ENCODE peak calls at places on chromosomes 12 and 14, in five cellular contexts. One of them, this sample, is unnamed. For H3K9me3 and H3K4me1, the result is how much of the 10 kb centered on the place peaks cover.

GRCh38 chr14:83632375-83632774 is 1897.6 kb upstream of the FLRT2 start:
- DNase-seq in Panc1: no peak
- DNase-seq in A549: no peak
- DNase-seq in MM.1S: no peak
- DNase-seq in astrocyte: no peak
- DNase-seq in this sample: no peak

GRCh38 chr14:49768301-49769121 is 558 bp downstream of the KLHDC2 start:
- DNase-seq in Panc1: no peak
- DNase-seq in A549: peak
- DNase-seq in MM.1S: peak
- DNase-seq in astrocyte: peak
- DNase-seq in this sample: peak

GRCh38 chr14:22671622-22672021 is 27.5 kb upstream of the OR6J1 start:
- DNase-seq in Panc1: no peak
- DNase-seq in A549: no peak
- DNase-seq in MM.1S: no peak
- DNase-seq in astrocyte: no peak
- DNase-seq in this sample: no peak

GRCh38 chr12:3315201-3315661 is 175.8 kb upstream of the PRMT8 start:
- DNase-seq in Panc1: no peak
- DNase-seq in A549: no peak
- DNase-seq in MM.1S: no peak
- DNase-seq in astrocyte: peak
- DNase-seq in this sample: peak

GRCh38 chr12:113161415-113162016 is 12.0 kb downstream of the CFAP73 start:
- DNase-seq in Panc1: no peak
- DNase-seq in A549: peak
- DNase-seq in MM.1S: no peak
- DNase-seq in astrocyte: peak
- DNase-seq in this sample: no peak

GRCh38 chr12:62308201-62308600 is 48.0 kb downstream of the USP15 start:
- DNase-seq in Panc1: no peak
- DNase-seq in A549: no peak
- DNase-seq in MM.1S: no peak
- DNase-seq in astrocyte: no peak
- DNase-seq in this sample: no peak

GRCh38 chr12:88752183-88752582 is 171.9 kb upstream of the KITLG start:
- DNase-seq in Panc1: no peak
- DNase-seq in A549: no peak
- DNase-seq in MM.1S: no peak
- DNase-seq in astrocyte: no peak
- DNase-seq in this sample: no peak

GRCh38 chr12:6807170-6807569 is 14.5 kb upstream of the GPR162 start:
- DNase-seq in Panc1: no peak
- DNase-seq in A549: no peak
- DNase-seq in MM.1S: no peak
- DNase-seq in astrocyte: no peak
- DNase-seq in this sample: no peak

GRCh38 chr12:86712425-86712843 is 456.2 kb upstream of the MGAT4C start:
- DNase-seq in Panc1: peak
- DNase-seq in A549: peak
- DNase-seq in MM.1S: no peak
- DNase-seq in astrocyte: peak
- DNase-seq in this sample: peak

GRCh38 chr12:63045020-63045860 is 105.8 kb downstream of the AVPR1A start:
- DNase-seq in Panc1: no peak
- DNase-seq in A549: no peak
- DNase-seq in MM.1S: no peak
- DNase-seq in astrocyte: peak
- DNase-seq in this sample: no peak

GRCh38 chr14:65432361-65432948 is 19.9 kb downstream of the FUT8 start:
- DNase-seq in Panc1: no peak
- DNase-seq in A549: no peak
- DNase-seq in MM.1S: no peak
- DNase-seq in astrocyte: peak
- DNase-seq in this sample: no peak

GRCh38 chr12:58443981-58444371 is 476.3 kb downstream of the LRIG3 start:
- DNase-seq in Panc1: no peak
- DNase-seq in A549: no peak
- DNase-seq in MM.1S: no peak
- DNase-seq in astrocyte: peak
- DNase-seq in this sample: no peak

GRCh38 chr14:58749066-58749669 is 111.4 kb downstream of the DACT1 start:
- DNase-seq in Panc1: no peak
- DNase-seq in A549: peak
- DNase-seq in MM.1S: peak
- DNase-seq in astrocyte: peak
- DNase-seq in this sample: peak

GRCh38 chr12:11798856-11799530 is 149.5 kb downstream of the ETV6 start:
- DNase-seq in Panc1: no peak
- DNase-seq in A549: no peak
- DNase-seq in MM.1S: no peak
- DNase-seq in astrocyte: peak
- DNase-seq in this sample: no peak

GRCh38 chr12:104788848-104789271 is 169.2 kb downstream of the SLC41A2 start:
- DNase-seq in Panc1: no peak
- DNase-seq in A549: no peak
- DNase-seq in MM.1S: no peak
- DNase-seq in astrocyte: no peak
- DNase-seq in this sample: no peak

GRCh38 chr12:27429606-27430005 is 16.9 kb upstream of the SMCO2 start:
- DNase-seq in Panc1: no peak
- DNase-seq in A549: no peak
- DNase-seq in MM.1S: no peak
- DNase-seq in astrocyte: no peak
- DNase-seq in this sample: peak

GRCh38 chr12:100128509-100128908 is 14.2 kb downstream of the BLTP3B start:
- DNase-seq in Panc1: no peak
- DNase-seq in A549: peak
- DNase-seq in MM.1S: no peak
- DNase-seq in astrocyte: peak
- DNase-seq in this sample: no peak

GRCh38 chr14:80003138-80003537 is 208.2 kb downstream of the DIO2 start:
- DNase-seq in Panc1: peak
- DNase-seq in A549: no peak
- DNase-seq in MM.1S: no peak
- DNase-seq in astrocyte: peak
- DNase-seq in this sample: no peak

GRCh38 chr12:46386360-46386867 is 13.8 kb upstream of the SLC38A2 start:
- DNase-seq in Panc1: peak
- DNase-seq in A549: no peak
- DNase-seq in MM.1S: no peak
- DNase-seq in astrocyte: peak
- DNase-seq in this sample: peak

GRCh38 chr14:78029471-78030372 is 140.5 kb upstream of the NRXN3 start:
- DNase-seq in Panc1: no peak
- DNase-seq in A549: no peak
- DNase-seq in MM.1S: no peak
- DNase-seq in astrocyte: no peak
- DNase-seq in this sample: no peak

GRCh38 chr14:52044791-52045522 is 23.9 kb downstream of the NID2 start:
- DNase-seq in Panc1: peak
- DNase-seq in A549: no peak
- DNase-seq in MM.1S: no peak
- DNase-seq in astrocyte: peak
- DNase-seq in this sample: no peak

GRCh38 chr12:27782481-27782880 is 2.4 kb upstream of the MANSC4 start:
- DNase-seq in Panc1: no peak
- DNase-seq in A549: no peak
- DNase-seq in MM.1S: no peak
- DNase-seq in astrocyte: no peak
- DNase-seq in this sample: no peak

GRCh38 chr12:129331356-129332085 is 478.2 kb downstream of the GLT1D1 start:
- DNase-seq in Panc1: no peak
- DNase-seq in A549: no peak
- DNase-seq in MM.1S: no peak
- DNase-seq in astrocyte: peak
- DNase-seq in this sample: no peak

DNA sequence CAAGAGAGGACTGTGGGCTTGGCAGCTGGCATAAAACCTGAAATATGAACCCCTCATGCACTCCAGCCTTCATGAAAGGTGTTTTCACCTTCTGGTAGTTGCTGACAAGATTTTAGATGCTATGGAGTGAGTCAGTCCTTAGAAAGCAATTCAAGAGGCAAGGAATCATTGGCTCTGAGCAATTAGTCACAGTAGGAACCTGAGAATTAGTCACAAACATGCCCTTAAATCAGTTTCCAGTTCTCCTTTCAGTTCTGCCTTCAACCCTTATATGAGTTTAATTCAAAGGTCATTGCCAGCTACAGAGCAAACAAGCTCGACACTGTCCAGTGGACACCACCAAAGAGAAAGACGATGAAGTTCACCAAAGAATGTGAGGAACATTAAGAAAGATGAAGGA is 472.3 kb downstream of the GLT1D1 start:
- DNase-seq in Panc1: no peak
- DNase-seq in A549: no peak
- DNase-seq in MM.1S: no peak
- DNase-seq in astrocyte: peak
- DNase-seq in this sample: no peak
- H3K9me3 ChIP-seq in Panc1: under half
- H3K9me3 ChIP-seq in A549: under half
- H3K9me3 ChIP-seq in MM.1S: under half
- H3K9me3 ChIP-seq in astrocyte: under half
- H3K9me3 ChIP-seq in this sample: under half

GRCh38 chr12:68932701-68933563 is at the start of gene CPM:
- DNase-seq in Panc1: no peak
- DNase-seq in A549: peak
- DNase-seq in MM.1S: peak
- DNase-seq in astrocyte: peak
- DNase-seq in this sample: peak
- H3K4me1 ChIP-seq in Panc1: under half
- H3K4me1 ChIP-seq in A549: under half
- H3K4me1 ChIP-seq in MM.1S: under half
- H3K4me1 ChIP-seq in astrocyte: under half
- H3K4me1 ChIP-seq in this sample: under half

GRCh38 chr14:29150659-29151058 is 384.1 kb downstream of the FOXG1 start:
- DNase-seq in Panc1: no peak
- DNase-seq in A549: no peak
- DNase-seq in MM.1S: no peak
- DNase-seq in astrocyte: no peak
- DNase-seq in this sample: no peak
- H3K9me3 ChIP-seq in Panc1: under half
- H3K9me3 ChIP-seq in A549: under half
- H3K9me3 ChIP-seq in MM.1S: under half
- H3K9me3 ChIP-seq in astrocyte: under half
- H3K9me3 ChIP-seq in this sample: under half

DNA sequence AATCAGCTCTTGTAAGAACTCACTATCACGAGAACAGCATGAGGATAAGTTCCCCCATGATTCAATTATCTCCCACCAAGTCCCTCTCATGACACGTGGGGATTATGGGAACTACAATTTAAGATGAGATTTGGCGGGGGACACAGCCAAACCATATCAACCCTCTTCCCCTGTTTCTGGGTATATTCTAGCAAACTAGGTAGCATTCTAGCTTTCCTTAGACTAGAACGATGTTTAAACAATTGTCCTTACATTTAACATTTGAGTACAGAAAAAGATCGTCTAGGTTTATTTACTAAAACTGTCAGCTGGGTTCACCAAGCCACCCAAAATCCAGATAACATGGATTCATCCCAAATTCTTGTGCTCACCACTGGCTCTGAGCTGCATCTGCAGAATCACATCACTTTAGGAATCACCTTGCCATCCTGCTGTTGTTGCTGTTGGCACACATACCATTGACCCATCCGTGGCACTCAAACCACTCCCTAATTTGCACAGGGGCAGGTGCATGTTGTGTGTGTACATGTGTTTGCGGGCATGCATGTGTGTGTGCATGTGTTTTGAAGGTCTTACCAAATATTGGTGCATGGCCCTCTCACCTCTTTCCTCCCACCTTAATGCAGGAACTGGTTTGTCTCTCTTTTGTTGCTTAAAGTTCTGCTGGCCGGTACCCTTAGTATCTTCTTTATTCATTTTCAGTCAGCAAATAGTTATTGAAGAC is 36.3 kb upstream of the VASH1 start:
- DNase-seq in Panc1: no peak
- DNase-seq in A549: no peak
- DNase-seq in MM.1S: no peak
- DNase-seq in astrocyte: no peak
- DNase-seq in this sample: no peak
- H3K4me1 ChIP-seq in Panc1: under half
- H3K4me1 ChIP-seq in A549: under half
- H3K4me1 ChIP-seq in MM.1S: under half
- H3K4me1 ChIP-seq in astrocyte: under half
- H3K4me1 ChIP-seq in this sample: under half

GRCh38 chr14:101669629-101670028 is 91.9 kb upstream of the PPP2R5C start:
- DNase-seq in Panc1: no peak
- DNase-seq in A549: no peak
- DNase-seq in MM.1S: no peak
- DNase-seq in astrocyte: no peak
- DNase-seq in this sample: no peak
- H3K9me3 ChIP-seq in Panc1: under half
- H3K9me3 ChIP-seq in A549: under half
- H3K9me3 ChIP-seq in MM.1S: under half
- H3K9me3 ChIP-seq in astrocyte: under half
- H3K9me3 ChIP-seq in this sample: under half

GRCh38 chr12:93125126-93125525 is 196.0 kb upstream of the EEA1 start:
- DNase-seq in Panc1: no peak
- DNase-seq in A549: no peak
- DNase-seq in MM.1S: peak
- DNase-seq in astrocyte: no peak
- DNase-seq in this sample: no peak
- H3K4me1 ChIP-seq in Panc1: under half
- H3K4me1 ChIP-seq in A549: under half
- H3K4me1 ChIP-seq in MM.1S: under half
- H3K4me1 ChIP-seq in astrocyte: under half
- H3K4me1 ChIP-seq in this sample: half or more

GRCh38 chr12:133083345-133083744 is 2.6 kb downstream of the ZNF140 start:
- DNase-seq in Panc1: no peak
- DNase-seq in A549: no peak
- DNase-seq in MM.1S: no peak
- DNase-seq in astrocyte: no peak
- DNase-seq in this sample: no peak

GRCh38 chr12:133080051-133080618 is 588 bp upstream of the ZNF140 start:
- DNase-seq in Panc1: peak
- DNase-seq in A549: peak
- DNase-seq in MM.1S: peak
- DNase-seq in astrocyte: peak
- DNase-seq in this sample: peak

GRCh38 chr12:133081408-133081806 is 684 bp downstream of the ZNF140 start:
- DNase-seq in Panc1: no peak
- DNase-seq in A549: no peak
- DNase-seq in MM.1S: no peak
- DNase-seq in astrocyte: no peak
- DNase-seq in this sample: no peak

GRCh38 chr12:133080619-133081407 is at the start of gene ZNF140:
- DNase-seq in Panc1: peak
- DNase-seq in A549: peak
- DNase-seq in MM.1S: peak
- DNase-seq in astrocyte: peak
- DNase-seq in this sample: peak
- H3K9me3 ChIP-seq in Panc1: half or more
- H3K9me3 ChIP-seq in A549: half or more
- H3K9me3 ChIP-seq in MM.1S: under half
- H3K9me3 ChIP-seq in astrocyte: under half
- H3K9me3 ChIP-seq in this sample: under half

This sample was measured in cardiac muscle cell.